ENCODE peak calls at places on chromosome X, in five cellular contexts. Z is CD8-positive, alpha-beta memory T cell; X is cardiac muscle cell; A is heart left ventricle; W is aorta. O is an unnamed sample. For H3K36me3, the result is how much of the 10 kb centered on the place peaks cover.

GRCh38 chrX:70439016-70439415 is 5.6 kb upstream of the DLG3 start:
- DNase-seq in X (peak), A (no peak), W (no peak), Z (no peak), O (no peak)

GRCh38 chrX:118211891-118212816 is 95.5 kb upstream of the KLHL13 start:
- DNase-seq in W (no peak), A (no peak), X (no peak), Z (no peak), O (peak)

GRCh38 chrX:136665258-136665900 is 17.4 kb downstream of the CD40LG start:
- DNase-seq in W (no peak), Z (no peak), X (no peak), A (no peak), O (no peak)

GRCh38 chrX:39961441-39961840 is 136.3 kb downstream of the BCOR start:
- DNase-seq in Z (no peak), A (no peak), X (no peak), W (no peak), O (no peak)

GRCh38 chrX:15404712-15405111 is 20.5 kb upstream of the VEGFD start:
- DNase-seq in W (no peak), Z (no peak), X (peak), A (no peak), O (no peak)

GRCh38 chrX:66163849-66164401 is at the start of gene HEPH:
- DNase-seq in W (no peak), Z (no peak), X (peak), A (no peak), O (peak)

GRCh38 chrX:107715331-107716044 is 60.1 kb downstream of the TSC22D3 start:
- DNase-seq in Z (peak), A (no peak), X (peak), W (peak), O (no peak)

GRCh38 chrX:135432453-135432852 is 10.7 kb downstream of the SMIM10L2A start:
- DNase-seq in A (no peak), W (no peak), X (no peak), Z (no peak), O (peak)

GRCh38 chrX:50202539-50202938 is 1.7 kb upstream of the AKAP4 start:
- DNase-seq in X (no peak), A (no peak), W (no peak), Z (no peak), O (no peak)

GRCh38 chrX:5870238-5870637 is 358.4 kb downstream of the NLGN4X start:
- DNase-seq in W (no peak), X (peak), Z (no peak), A (no peak), O (no peak)

GRCh38 chrX:19705196-19705769 is 182.1 kb downstream of the SH3KBP1 start:
- DNase-seq in X (no peak), W (no peak), A (no peak), Z (no peak), O (no peak)

GRCh38 chrX:38649674-38650647 is 88.6 kb downstream of the TSPAN7 start:
- DNase-seq in W (no peak), Z (no peak), A (no peak), X (no peak), O (no peak)

GRCh38 chrX:53483838-53484420 is 49.8 kb upstream of the HSD17B10 start:
- DNase-seq in X (peak), W (no peak), Z (no peak), A (no peak), O (no peak)

GRCh38 chrX:47637546-47638195 is 7.9 kb upstream of the CFP start:
- DNase-seq in A (no peak), W (peak), X (peak), Z (no peak), O (peak)

GRCh38 chrX:10199212-10199611 is 42.4 kb downstream of the CLCN4 start:
- DNase-seq in A (no peak), W (peak), X (peak), Z (no peak), O (no peak)

GRCh38 chrX:103404225-103405008 is 28.1 kb downstream of the BEX3 start:
- DNase-seq in W (peak), Z (peak), A (peak), X (peak), O (peak)

GRCh38 chrX:133402042-133402453 is 13.2 kb downstream of the GPC4 start:
- DNase-seq in W (no peak), X (peak), A (no peak), Z (no peak), O (no peak)

GRCh38 chrX:54066841-54067240 is 22.6 kb upstream of the PHF8 start:
- DNase-seq in X (peak), A (no peak), W (no peak), Z (no peak), O (no peak)

GRCh38 chrX:19332983-19333382 is 10.7 kb upstream of the PDHA1 start:
- DNase-seq in X (peak), Z (no peak), W (no peak), A (peak), O (peak)

GRCh38 chrX:85244411-85245210 is 820 bp downstream of the ZNF711 start:
- DNase-seq in Z (no peak), X (peak), A (peak), W (no peak), O (peak)

GRCh38 chrX:47658301-47658683 is 688 bp downstream of the UXT start:
- DNase-seq in W (no peak), X (no peak), Z (no peak), A (no peak), O (no peak)

GRCh38 chrX:56803849-56804681 is 75.0 kb downstream of the NBDY start:
- DNase-seq in Z (no peak), A (no peak), X (no peak), W (no peak), O (no peak)

GRCh38 chrX:145609951-145610511 is 207.6 kb upstream of the SLITRK2 start:
- DNase-seq in A (no peak), X (no peak), Z (no peak), W (no peak), O (no peak)

GRCh38 chrX:147476008-147476407 is 435.7 kb upstream of the FMR1 start:
- DNase-seq in Z (no peak), W (no peak), A (no peak), X (no peak), O (peak)

GRCh38 chrX:16604300-16604699 is 45.7 kb upstream of the S100G start:
- DNase-seq in X (peak), Z (no peak), A (no peak), W (no peak), O (no peak)

GRCh38 chrX:126900937-126901336 is 81.4 kb downstream of the PRR32 start:
- DNase-seq in Z (no peak), A (no peak), W (no peak), X (no peak), O (no peak)

GRCh38 chrX:107747596-107748161 is 27.9 kb downstream of the TSC22D3 start:
- DNase-seq in Z (no peak), A (no peak), W (no peak), X (peak), O (no peak)

GRCh38 chrX:81866873-81867272 is 665.0 kb downstream of the SH3BGRL start:
- DNase-seq in A (no peak), X (no peak), Z (no peak), W (no peak), O (no peak)
- H3K36me3 ChIP-seq in A (under half), X (under half), Z (under half), W (under half), O (under half)

GRCh38 chrX:1676866-1677265 is 62.0 kb downstream of the ASMT start:
- DNase-seq in X (no peak), W (no peak), Z (no peak), A (no peak), O (no peak)
- H3K4me3 ChIP-seq in X (no peak), W (no peak), Z (no peak), A (no peak), O (no peak)

DNA sequence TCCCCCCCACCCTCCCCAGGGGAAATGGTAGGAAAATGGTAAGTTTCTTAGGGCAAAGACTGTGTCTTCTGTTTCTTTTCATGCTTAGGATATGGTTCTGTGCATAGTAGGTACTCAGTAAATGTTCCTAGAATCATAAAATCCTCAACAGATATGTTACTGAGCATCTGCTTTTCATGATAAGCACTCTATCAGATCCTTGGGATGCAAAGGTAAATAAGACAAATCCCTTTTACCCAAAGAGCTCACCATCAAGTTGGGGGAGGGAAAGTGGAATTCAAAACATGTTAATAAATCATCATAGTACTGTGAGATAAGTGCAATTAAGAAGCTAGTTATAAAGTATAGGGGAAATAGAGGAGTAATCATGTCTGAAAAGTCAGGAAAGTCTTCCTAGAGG is 67.9 kb upstream of the OGT start:
- DNase-seq in W (no peak), Z (no peak), X (no peak), A (no peak), O (no peak)
- H3K36me3 ChIP-seq in W (under half), Z (under half), X (under half), A (half or more), O (under half)

GRCh38 chrX:49187028-49187394 is 838 bp upstream of the PRICKLE3 start:
- DNase-seq in A (no peak), Z (no peak), W (no peak), X (no peak), O (peak)

GRCh38 chrX:49186125-49187027 is at the start of gene PRICKLE3:
- DNase-seq in W (peak), X (peak), Z (peak), A (peak), O (peak)

GRCh38 chrX:49183701-49184281 is 2.4 kb downstream of the PRICKLE3 start:
- DNase-seq in A (peak), W (no peak), X (no peak), Z (no peak), O (no peak)

GRCh38 chrX:49185062-49185394 is 1.1 kb downstream of the PRICKLE3 start:
- DNase-seq in X (no peak), W (no peak), A (no peak), Z (no peak), O (no peak)

DNA sequence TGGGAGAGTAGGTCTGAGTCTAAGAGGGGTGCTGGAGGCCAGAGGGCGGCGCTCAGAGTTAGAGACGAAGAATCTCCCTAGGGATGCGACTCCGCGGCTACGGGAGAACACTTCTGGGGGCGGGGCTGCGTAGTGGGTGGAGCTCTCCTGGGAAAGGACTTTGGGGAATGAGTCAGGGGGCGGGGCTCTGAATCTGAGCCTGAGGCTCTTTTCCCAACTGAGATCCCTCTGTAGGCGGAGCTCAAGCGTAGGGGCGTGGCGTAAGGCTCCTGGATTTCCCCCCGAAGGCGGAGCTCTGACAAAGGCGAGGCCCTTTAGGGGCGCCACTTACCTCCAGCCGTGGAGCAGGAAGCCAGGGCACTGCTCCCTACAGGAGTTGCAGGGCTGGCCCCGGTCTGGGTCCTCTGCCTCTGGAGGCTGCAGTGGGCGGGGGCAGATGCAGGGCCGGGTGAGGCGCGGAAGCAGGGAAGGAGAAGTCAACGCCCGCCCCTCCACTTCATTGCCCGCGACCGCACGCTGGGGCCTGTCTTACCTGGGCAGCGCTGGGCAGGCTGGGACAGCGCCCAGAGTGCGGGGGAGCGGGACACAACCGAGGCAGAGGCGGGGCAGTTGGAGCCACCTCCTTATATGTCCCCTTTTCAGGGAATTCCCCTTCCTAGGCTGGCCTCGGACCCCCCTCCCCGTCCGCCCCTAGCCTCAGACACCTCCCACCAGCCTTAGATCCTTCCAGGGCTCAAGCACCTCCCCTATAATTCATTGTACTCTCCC is 1.7 kb downstream of the PRICKLE3 start:
- DNase-seq in X (peak), Z (peak), W (peak), A (peak), O (peak)
- H3K4me3 ChIP-seq in X (peak), Z (peak), W (no peak), A (peak), O (peak)

GRCh38 chrX:1389181-1389992 is 2.5 kb downstream of the SLC25A6 start:
- DNase-seq in Z (peak), X (no peak), A (peak), W (peak), O (no peak)
- H3K36me3 ChIP-seq in Z (half or more), X (half or more), A (half or more), W (under half), O (half or more)

GRCh38 chrX:153688071-153688470 is 345 bp downstream of the SLC6A8 start:
- DNase-seq in A (no peak), W (no peak), Z (no peak), X (no peak), O (no peak)

GRCh38 chrX:153688900-153689590 is 1.3 kb downstream of the SLC6A8 start:
- DNase-seq in A (no peak), X (peak), W (no peak), Z (no peak), O (peak)

GRCh38 chrX:153688534-153688899 is 791 bp downstream of the SLC6A8 start:
- DNase-seq in W (no peak), X (no peak), Z (no peak), A (no peak), O (no peak)

GRCh38 chrX:153690466-153690865 is 2.7 kb downstream of the SLC6A8 start:
- DNase-seq in X (no peak), A (no peak), Z (no peak), W (no peak), O (no peak)

GRCh38 chrX:153689654-153690465 is 2.1 kb downstream of the SLC6A8 start:
- DNase-seq in X (no peak), W (no peak), Z (no peak), A (no peak), O (peak)
- H3K4me3 ChIP-seq in X (peak), W (no peak), Z (no peak), A (peak), O (peak)

DNA sequence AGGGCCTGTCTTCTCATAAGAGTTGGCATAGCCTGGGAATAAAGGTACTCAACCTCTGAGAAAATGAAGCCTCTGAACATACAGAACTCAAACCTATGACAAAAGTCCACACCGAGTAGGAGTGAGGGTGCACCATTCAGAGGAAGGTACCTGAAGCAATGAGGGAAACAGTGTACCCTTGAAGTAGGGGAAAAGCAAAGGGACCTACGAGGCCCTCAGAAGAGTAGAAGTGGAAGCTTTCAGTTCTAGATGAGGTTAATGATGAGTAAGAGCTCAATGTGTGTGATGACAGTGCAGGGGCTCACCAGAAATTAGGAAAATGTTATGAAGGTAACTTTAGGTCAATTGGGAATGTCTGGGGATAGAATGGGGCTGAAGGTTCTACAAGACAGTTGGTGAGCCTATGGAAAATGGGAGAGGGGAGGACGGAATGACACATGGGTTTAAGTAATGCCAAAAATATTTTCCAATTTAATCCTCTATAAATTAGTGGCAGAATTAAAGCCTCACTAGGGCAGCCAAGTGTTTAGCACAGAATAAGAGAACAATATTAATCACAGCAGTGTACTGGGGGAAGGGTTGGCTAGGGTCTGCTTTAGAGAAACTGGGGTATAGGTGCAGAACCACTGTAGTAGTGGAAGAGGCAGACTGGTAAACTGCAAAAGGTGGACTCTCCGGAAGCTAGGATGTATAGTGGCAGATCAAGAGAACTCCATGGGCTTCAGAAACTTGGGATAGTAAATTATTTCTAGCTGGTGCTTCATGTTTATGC is 39.8 kb downstream of the RAB33A start:
- DNase-seq in A (no peak), Z (no peak), X (no peak), W (no peak), O (no peak)
- H3K36me3 ChIP-seq in A (under half), Z (under half), X (under half), W (under half), O (under half)

O was measured in H7.